ENCODE peak calls at places on chromosomes 5 and 9, in four cellular contexts. V is WTC11, R is ACHN, K is lower lobe of right lung. I is an unnamed sample.

GRCh38 chr9:16191691-16192402 is 639.0 kb downstream of the CCDC171 start:
- DNase-seq in V (peak), R (peak), K (peak), I (no peak)

GRCh38 chr9:135632823-135633222 is 6.5 kb downstream of the GLT6D1 start:
- DNase-seq in V (no peak), R (no peak), K (no peak), I (no peak)

GRCh38 chr5:44914221-44914620 is 105.5 kb downstream of the MRPS30 start:
- DNase-seq in V (no peak), R (no peak), K (no peak), I (no peak)

GRCh38 chr9:27353405-27354229 is 56.7 kb upstream of the EQTN start:
- DNase-seq in V (no peak), R (no peak), K (no peak), I (no peak)

GRCh38 chr5:176824604-176825003 is 14.2 kb downstream of the UNC5A start:
- DNase-seq in V (no peak), R (no peak), K (no peak), I (no peak)

GRCh38 chr5:10445352-10445751 is 3.7 kb downstream of the ROPN1L start:
- DNase-seq in V (no peak), R (no peak), K (no peak), I (no peak)

GRCh38 chr5:153632748-153633290 is 142.3 kb downstream of the GRIA1 start:
- DNase-seq in V (no peak), R (no peak), K (no peak), I (no peak)

GRCh38 chr9:136551401-136552116 is 5.7 kb upstream of the NOTCH1 start:
- DNase-seq in V (peak), R (peak), K (no peak), I (no peak)

GRCh38 chr9:97307091-97307490 is 368 bp upstream of the CCDC180 start:
- DNase-seq in V (peak), R (no peak), K (peak), I (no peak)

GRCh38 chr5:14871084-14871572 is 450 bp downstream of the ANKH start:
- DNase-seq in V (no peak), R (no peak), K (peak), I (peak)

GRCh38 chr5:122150128-122150685 is 20.9 kb downstream of the ZNF474 start:
- DNase-seq in V (no peak), R (no peak), K (no peak), I (no peak)

GRCh38 chr9:70902171-70902570 is 219.2 kb downstream of the TRPM3 start:
- DNase-seq in V (no peak), R (peak), K (no peak), I (no peak)

GRCh38 chr9:88077071-88077617 is 61.1 kb downstream of the SPATA31C2 start:
- DNase-seq in V (no peak), R (no peak), K (no peak), I (no peak)

GRCh38 chr5:19555436-19555835 is 432.6 kb downstream of the CDH18 start:
- DNase-seq in V (no peak), R (no peak), K (no peak), I (no peak)

GRCh38 chr5:155087036-155087435 is 73.5 kb downstream of the KIF4B start:
- DNase-seq in V (no peak), R (no peak), K (no peak), I (no peak)

GRCh38 chr9:21402387-21403247 is 6.3 kb upstream of the IFNA8 start:
- DNase-seq in V (peak), R (no peak), K (no peak), I (no peak)

GRCh38 chr9:12874395-12874794 is 99.6 kb downstream of the LURAP1L start:
- DNase-seq in V (no peak), R (no peak), K (no peak), I (no peak)

GRCh38 chr9:91992636-91993035 is 42.6 kb upstream of the ROR2 start:
- DNase-seq in V (no peak), R (no peak), K (no peak), I (no peak)

GRCh38 chr5:160470437-160471341 is 49.0 kb downstream of the PTTG1 start:
- DNase-seq in V (no peak), R (no peak), K (no peak), I (no peak)

GRCh38 chr9:91583161-91583875 is 159.7 kb upstream of the NFIL3 start:
- DNase-seq in V (no peak), R (no peak), K (no peak), I (no peak)

GRCh38 chr5:176446884-176447537 is 1.2 kb upstream of the FAF2 start:
- DNase-seq in V (peak), R (peak), K (no peak), I (no peak)

GRCh38 chr5:60148356-60148755 is 254.8 kb upstream of the PDE4D start:
- DNase-seq in V (no peak), R (no peak), K (no peak), I (no peak)

GRCh38 chr5:14064841-14065240 is 78.3 kb upstream of the TRIO start:
- DNase-seq in V (no peak), R (peak), K (no peak), I (no peak)

GRCh38 chr5:118243068-118243467 is 745.3 kb downstream of the DTWD2 start:
- DNase-seq in V (no peak), R (no peak), K (no peak), I (no peak)

GRCh38 chr5:134436523-134437339 is 25.1 kb upstream of the CDKN2AIPNL start:
- DNase-seq in V (no peak), R (peak), K (peak), I (peak)

GRCh38 chr5:849651-850301 is 1.0 kb downstream of the ZDHHC11 start:
- DNase-seq in V (peak), R (no peak), K (peak), I (peak)

GRCh38 chr9:92506184-92506857 is 24.0 kb upstream of the ASPN start:
- DNase-seq in V (no peak), R (peak), K (no peak), I (no peak)

GRCh38 chr5:57434227-57434640 is 48.4 kb downstream of the ACTBL2 start:
- DNase-seq in V (no peak), R (no peak), K (no peak), I (no peak)

GRCh38 chr9:90343360-90343759 is 299.3 kb downstream of the DIRAS2 start:
- DNase-seq in V (no peak), R (peak), K (no peak), I (no peak)

GRCh38 chr5:140054086-140054689 is 11.1 kb upstream of the NRG2 start:
- DNase-seq in V (no peak), R (no peak), K (no peak), I (no peak)

GRCh38 chr9:107280543-107280942 is 2.5 kb upstream of the RAD23B start:
- DNase-seq in V (no peak), R (no peak), K (no peak), I (no peak)

GRCh38 chr5:68754536-68754935 is 339.3 kb upstream of the SLC30A5 start:
- DNase-seq in V (no peak), R (no peak), K (no peak), I (no peak)

GRCh38 chr9:106829666-106830408 is 33.1 kb upstream of the ZNF462 start:
- DNase-seq in V (no peak), R (no peak), K (no peak), I (no peak)

GRCh38 chr5:163489055-163489744 is 16.2 kb upstream of the MAT2B start:
- DNase-seq in V (peak), R (peak), K (no peak), I (no peak)

I was measured in CD14-positive monocyte.